ENCODE peak calls at places on chromosomes 1 and 21, in five cellular contexts. One of them, this sample, is unnamed.

GRCh38 chr1:209387969-209388329 is 195.6 kb upstream of the CAMK1G start:
- DNase-seq in GM12878: no peak
- DNase-seq in A549: no peak
- DNase-seq in HEK293T: no peak
- DNase-seq in HepG2: no peak
- DNase-seq in this sample: peak

GRCh38 chr1:76465030-76465429 is 390.5 kb downstream of the ST6GALNAC3 start:
- DNase-seq in GM12878: no peak
- DNase-seq in A549: no peak
- DNase-seq in HEK293T: no peak
- DNase-seq in HepG2: no peak
- DNase-seq in this sample: peak

GRCh38 chr1:71850936-71851335 is 431.4 kb downstream of the NEGR1 start:
- DNase-seq in GM12878: no peak
- DNase-seq in A549: no peak
- DNase-seq in HEK293T: no peak
- DNase-seq in HepG2: no peak
- DNase-seq in this sample: peak

GRCh38 chr1:202155478-202156021 is 4.9 kb downstream of the PTPN7 start:
- DNase-seq in GM12878: no peak
- DNase-seq in A549: no peak
- DNase-seq in HEK293T: no peak
- DNase-seq in HepG2: no peak
- DNase-seq in this sample: peak

GRCh38 chr1:171251741-171252300 is 3.5 kb downstream of the FMO1 start:
- DNase-seq in GM12878: no peak
- DNase-seq in A549: peak
- DNase-seq in HEK293T: peak
- DNase-seq in HepG2: peak
- DNase-seq in this sample: peak

GRCh38 chr1:234231061-234231892 is 142.0 kb upstream of the COA6 start:
- DNase-seq in GM12878: no peak
- DNase-seq in A549: no peak
- DNase-seq in HEK293T: peak
- DNase-seq in HepG2: no peak
- DNase-seq in this sample: no peak

GRCh38 chr1:248114890-248115289 is 19.9 kb downstream of the OR2L13 start:
- DNase-seq in GM12878: no peak
- DNase-seq in A549: no peak
- DNase-seq in HEK293T: no peak
- DNase-seq in HepG2: no peak
- DNase-seq in this sample: no peak

GRCh38 chr1:147243228-147243685 is 773 bp downstream of the CHD1L start:
- DNase-seq in GM12878: no peak
- DNase-seq in A549: no peak
- DNase-seq in HEK293T: peak
- DNase-seq in HepG2: peak
- DNase-seq in this sample: peak

GRCh38 chr1:182484531-182485257 is 34.7 kb downstream of the RGSL1 start:
- DNase-seq in GM12878: peak
- DNase-seq in A549: no peak
- DNase-seq in HEK293T: peak
- DNase-seq in HepG2: no peak
- DNase-seq in this sample: no peak

GRCh38 chr1:52002038-52002917 is 11.8 kb upstream of the RAB3B start:
- DNase-seq in GM12878: peak
- DNase-seq in A549: peak
- DNase-seq in HEK293T: peak
- DNase-seq in HepG2: peak
- DNase-seq in this sample: peak

GRCh38 chr21:42310411-42311001 is 4.7 kb downstream of the TFF3 start:
- DNase-seq in GM12878: no peak
- DNase-seq in A549: no peak
- DNase-seq in HEK293T: no peak
- DNase-seq in HepG2: no peak
- DNase-seq in this sample: no peak

GRCh38 chr1:64934115-64934880 is 32.1 kb downstream of the JAK1 start:
- DNase-seq in GM12878: no peak
- DNase-seq in A549: peak
- DNase-seq in HEK293T: no peak
- DNase-seq in HepG2: peak
- DNase-seq in this sample: peak

GRCh38 chr1:1435094-1435903 is at the start of gene VWA1:
- DNase-seq in GM12878: no peak
- DNase-seq in A549: no peak
- DNase-seq in HEK293T: peak
- DNase-seq in HepG2: no peak
- DNase-seq in this sample: peak

GRCh38 chr1:228242313-228242864 is 34.5 kb downstream of the OBSCN start:
- DNase-seq in GM12878: no peak
- DNase-seq in A549: no peak
- DNase-seq in HEK293T: no peak
- DNase-seq in HepG2: no peak
- DNase-seq in this sample: no peak

GRCh38 chr1:17550684-17551584 is 11.4 kb downstream of the ARHGEF10L start:
- DNase-seq in GM12878: no peak
- DNase-seq in A549: no peak
- DNase-seq in HEK293T: no peak
- DNase-seq in HepG2: no peak
- DNase-seq in this sample: peak

GRCh38 chr21:44736291-44737004 is 25.1 kb upstream of the TSPEAR start:
- DNase-seq in GM12878: no peak
- DNase-seq in A549: peak
- DNase-seq in HEK293T: no peak
- DNase-seq in HepG2: peak
- DNase-seq in this sample: no peak

GRCh38 chr1:226512076-226512728 is 36.4 kb upstream of the STUM start:
- DNase-seq in GM12878: no peak
- DNase-seq in A549: no peak
- DNase-seq in HEK293T: no peak
- DNase-seq in HepG2: no peak
- DNase-seq in this sample: no peak

GRCh38 chr1:206890690-206891089 is 6.6 kb upstream of the IL24 start:
- DNase-seq in GM12878: no peak
- DNase-seq in A549: no peak
- DNase-seq in HEK293T: no peak
- DNase-seq in HepG2: no peak
- DNase-seq in this sample: peak

GRCh38 chr1:15747378-15747777 is 5.1 kb downstream of the TMEM82 start:
- DNase-seq in GM12878: no peak
- DNase-seq in A549: no peak
- DNase-seq in HEK293T: no peak
- DNase-seq in HepG2: no peak
- DNase-seq in this sample: no peak

GRCh38 chr1:245156041-245156735 is 1.4 kb downstream of the KIF26B start:
- DNase-seq in GM12878: no peak
- DNase-seq in A549: peak
- DNase-seq in HEK293T: peak
- DNase-seq in HepG2: peak
- DNase-seq in this sample: peak

GRCh38 chr1:196180847-196181593 is 427.2 kb downstream of the KCNT2 start:
- DNase-seq in GM12878: no peak
- DNase-seq in A549: peak
- DNase-seq in HEK293T: no peak
- DNase-seq in HepG2: no peak
- DNase-seq in this sample: peak

GRCh38 chr1:234775477-234776246 is 165.7 kb upstream of the IRF2BP2 start:
- DNase-seq in GM12878: no peak
- DNase-seq in A549: no peak
- DNase-seq in HEK293T: no peak
- DNase-seq in HepG2: no peak
- DNase-seq in this sample: no peak

GRCh38 chr1:66256629-66257575 is 277.1 kb upstream of the SGIP1 start:
- DNase-seq in GM12878: no peak
- DNase-seq in A549: no peak
- DNase-seq in HEK293T: no peak
- DNase-seq in HepG2: no peak
- DNase-seq in this sample: no peak

GRCh38 chr1:101135526-101135925 is 101.3 kb upstream of the S1PR1 start:
- DNase-seq in GM12878: no peak
- DNase-seq in A549: no peak
- DNase-seq in HEK293T: no peak
- DNase-seq in HepG2: no peak
- DNase-seq in this sample: no peak
- TF ChIP-seq BHLHE40 in GM12878: no peak
- TF ChIP-seq BHLHE40 in A549: no peak
- TF ChIP-seq BHLHE40 in HEK293T: no peak
- TF ChIP-seq BHLHE40 in HepG2: no peak
- TF ChIP-seq BHLHE40 in this sample: no peak

GRCh38 chr1:111834956-111835355 is 79.3 kb downstream of the DDX20 start:
- DNase-seq in GM12878: no peak
- DNase-seq in A549: no peak
- DNase-seq in HEK293T: no peak
- DNase-seq in HepG2: no peak
- DNase-seq in this sample: no peak
- TF ChIP-seq BHLHE40 in GM12878: no peak
- TF ChIP-seq BHLHE40 in A549: no peak
- TF ChIP-seq BHLHE40 in HEK293T: no peak
- TF ChIP-seq BHLHE40 in HepG2: no peak
- TF ChIP-seq BHLHE40 in this sample: no peak

DNA sequence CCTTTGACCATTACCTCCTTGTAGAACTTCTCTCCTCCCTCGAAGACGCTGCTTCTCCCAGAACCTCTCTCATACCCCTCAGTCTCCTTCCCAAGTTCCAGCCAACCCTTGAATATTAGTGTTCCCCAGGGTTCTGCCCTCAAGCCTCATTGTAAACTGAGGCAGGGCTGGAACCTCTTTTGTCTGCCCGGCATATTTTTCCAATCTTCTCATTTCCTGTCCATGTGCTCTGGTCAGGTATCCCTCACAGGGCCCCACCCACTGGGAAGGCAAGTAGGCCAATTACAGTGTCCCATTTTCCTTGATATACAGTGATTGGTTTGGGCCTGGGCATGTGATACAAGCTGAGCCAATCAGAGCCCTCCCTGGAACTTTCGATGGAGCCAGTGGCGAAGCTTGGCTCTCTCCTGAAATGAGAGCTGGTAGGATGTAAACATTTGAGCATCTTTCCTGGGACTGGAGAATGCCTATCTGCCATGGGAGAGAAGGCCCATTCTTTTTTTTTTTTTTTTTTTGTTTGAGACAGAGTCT is 57.1 kb upstream of the ID3 start:
- DNase-seq in GM12878: no peak
- DNase-seq in A549: no peak
- DNase-seq in HEK293T: peak
- DNase-seq in HepG2: no peak
- DNase-seq in this sample: no peak
- TF ChIP-seq BHLHE40 in GM12878: no peak
- TF ChIP-seq BHLHE40 in A549: no peak
- TF ChIP-seq BHLHE40 in HEK293T: no peak
- TF ChIP-seq BHLHE40 in HepG2: no peak
- TF ChIP-seq BHLHE40 in this sample: no peak

DNA sequence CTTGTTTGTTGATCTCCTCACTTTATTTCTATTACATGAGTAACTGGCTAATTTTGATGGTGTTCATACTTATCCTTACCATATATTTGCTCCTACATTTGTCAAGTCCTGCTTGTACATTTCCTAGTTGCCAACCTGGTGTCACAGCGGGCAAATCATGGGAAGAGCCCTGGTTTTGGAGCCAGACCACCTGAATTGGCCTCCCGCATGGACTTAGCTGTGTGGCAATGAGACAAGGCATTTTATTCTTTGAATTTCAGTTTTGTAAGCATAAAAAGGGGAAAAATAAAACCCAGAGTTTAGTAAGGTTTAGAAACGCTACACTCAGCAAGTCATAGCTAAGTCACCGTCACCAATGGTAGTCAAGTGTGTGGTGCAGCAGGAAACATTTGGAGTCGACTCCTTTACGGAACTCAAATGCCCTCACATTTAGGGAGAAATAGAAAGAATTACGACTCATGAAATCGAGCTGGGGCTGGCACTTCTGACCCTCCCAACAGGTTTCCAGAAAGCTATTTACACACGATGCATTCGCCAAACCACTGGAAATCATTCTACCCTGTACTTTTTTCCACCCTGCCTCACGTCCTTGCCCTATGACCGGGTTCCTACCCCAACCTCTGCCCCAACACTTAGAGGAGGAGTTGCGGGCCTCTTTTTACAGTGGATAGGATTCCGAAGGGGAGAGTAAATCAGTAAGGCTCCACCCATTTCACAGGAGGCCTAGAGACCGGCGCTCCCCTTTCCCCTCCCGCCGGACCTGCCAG is 492 bp upstream of the PGM1 start:
- DNase-seq in GM12878: peak
- DNase-seq in A549: no peak
- DNase-seq in HEK293T: no peak
- DNase-seq in HepG2: peak
- DNase-seq in this sample: no peak
- TF ChIP-seq BHLHE40 in GM12878: no peak
- TF ChIP-seq BHLHE40 in A549: no peak
- TF ChIP-seq BHLHE40 in HEK293T: no peak
- TF ChIP-seq BHLHE40 in HepG2: no peak
- TF ChIP-seq BHLHE40 in this sample: no peak

GRCh38 chr1:58779837-58780585 is 3.8 kb downstream of the JUN start:
- DNase-seq in GM12878: no peak
- DNase-seq in A549: no peak
- DNase-seq in HEK293T: peak
- DNase-seq in HepG2: peak
- DNase-seq in this sample: peak
- TF ChIP-seq BHLHE40 in GM12878: no peak
- TF ChIP-seq BHLHE40 in A549: no peak
- TF ChIP-seq BHLHE40 in HEK293T: peak
- TF ChIP-seq BHLHE40 in HepG2: no peak
- TF ChIP-seq BHLHE40 in this sample: peak

DNA sequence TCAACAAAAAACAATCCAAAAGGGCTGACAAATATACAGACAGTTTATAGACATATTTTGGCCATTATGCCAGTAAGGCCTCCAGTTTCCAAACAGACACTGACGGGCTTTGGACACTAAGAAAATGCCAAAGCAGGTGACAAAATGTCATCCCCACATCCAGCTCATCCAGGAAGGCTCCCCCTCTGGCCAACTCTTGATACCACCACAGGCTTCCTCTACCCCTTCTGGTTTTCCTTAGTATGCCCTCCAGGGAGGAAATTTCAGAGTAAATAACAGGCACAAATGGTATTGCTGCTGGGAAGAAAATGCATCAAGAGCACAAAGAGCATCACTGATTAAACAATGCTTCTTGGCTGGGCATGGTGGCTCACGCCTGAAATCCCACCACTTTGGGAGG is 225.3 kb downstream of the VAV3 start:
- DNase-seq in GM12878: no peak
- DNase-seq in A549: no peak
- DNase-seq in HEK293T: peak
- DNase-seq in HepG2: no peak
- DNase-seq in this sample: no peak
- TF ChIP-seq BHLHE40 in GM12878: no peak
- TF ChIP-seq BHLHE40 in A549: no peak
- TF ChIP-seq BHLHE40 in HEK293T: no peak
- TF ChIP-seq BHLHE40 in HepG2: no peak
- TF ChIP-seq BHLHE40 in this sample: no peak

GRCh38 chr1:198273901-198274300 is 117.1 kb downstream of the NEK7 start:
- DNase-seq in GM12878: no peak
- DNase-seq in A549: no peak
- DNase-seq in HEK293T: no peak
- DNase-seq in HepG2: no peak
- DNase-seq in this sample: no peak
- TF ChIP-seq BHLHE40 in GM12878: no peak
- TF ChIP-seq BHLHE40 in A549: no peak
- TF ChIP-seq BHLHE40 in HEK293T: no peak
- TF ChIP-seq BHLHE40 in HepG2: no peak
- TF ChIP-seq BHLHE40 in this sample: no peak

This sample was measured in IMR-90.